ENCODE peak calls at places on chromosome 9, in four cellular contexts. F is upper lobe of right lung; N is uterus; L is stimulated activated naive CD8-positive, alpha-beta T cell treated with anti-CD3 and anti-CD28 coated beads, Interleukin-15, Interleukin-2, amounts not matched to agents 100 U/mL and 50 U/mL, for 24 hours. U is an unnamed sample.

GRCh38 chr9:104776787-104777186 is 12.9 kb downstream of the NIPSNAP3B start:
- DNase-seq in F (no peak), N (no peak), L (no peak), U (no peak)

GRCh38 chr9:129140397-129141065 is 29.3 kb downstream of the PTPA start:
- DNase-seq in F (peak), N (peak), L (peak), U (peak)

GRCh38 chr9:101727621-101728524 is 10.6 kb downstream of the GRIN3A start:
- DNase-seq in F (no peak), L (peak), N (no peak), U (no peak)

GRCh38 chr9:29393064-29393463 is 1819.8 kb upstream of the C9orf72 start:
- DNase-seq in N (no peak), F (no peak), L (no peak), U (no peak)

GRCh38 chr9:135589596-135590485 is 28.3 kb downstream of the PAEP start:
- DNase-seq in F (no peak), N (no peak), L (no peak), U (no peak)

GRCh38 chr9:77018058-77019009 is 1.1 kb upstream of the FOXB2 start:
- DNase-seq in N (no peak), L (peak), F (no peak), U (no peak)

GRCh38 chr9:83473488-83473971 is 64.7 kb downstream of the FRMD3 start:
- DNase-seq in N (no peak), F (no peak), L (peak), U (no peak)

GRCh38 chr9:111561165-111561719 is 36.3 kb downstream of the ZNF483 start:
- DNase-seq in L (no peak), N (no peak), F (no peak), U (no peak)

GRCh38 chr9:134571946-134572914 is 69.4 kb upstream of the COL5A1 start:
- DNase-seq in F (peak), L (no peak), N (peak), U (no peak)

GRCh38 chr9:18718393-18718792 is 244.4 kb downstream of the ADAMTSL1 start:
- DNase-seq in L (no peak), N (no peak), F (no peak), U (no peak)

GRCh38 chr9:99970481-99970880 is 64.0 kb downstream of the STX17 start:
- DNase-seq in L (no peak), N (no peak), F (no peak), U (no peak)

GRCh38 chr9:134987376-134987775 is 69.7 kb upstream of the FCN1 start:
- DNase-seq in L (no peak), F (peak), N (no peak), U (no peak)

GRCh38 chr9:107336718-107337360 is 53.8 kb downstream of the RAD23B start:
- DNase-seq in F (no peak), L (no peak), N (no peak), U (no peak)

GRCh38 chr9:90813523-90813922 is 11.9 kb downstream of the SYK start:
- DNase-seq in L (no peak), N (no peak), F (no peak), U (no peak)

GRCh38 chr9:2087500-2088313 is 72.6 kb downstream of the SMARCA2 start:
- DNase-seq in N (no peak), F (no peak), L (no peak), U (no peak)

GRCh38 chr9:33202552-33203300 is 35.6 kb upstream of the B4GALT1 start:
- DNase-seq in L (peak), F (no peak), N (peak), U (no peak)

GRCh38 chr9:89701221-89701798 is 96.5 kb downstream of the GADD45G start:
- DNase-seq in N (peak), F (peak), L (peak), U (no peak)